ENCODE peak calls at places on chromosomes 11 and 22, in five cellular contexts. Y is keratinocyte, P is H9, W is cardiac muscle cell, A is transverse colon. S is an unnamed sample. For H3K4me1 and H3K27me3, the result is how much of the 10 kb centered on the place peaks cover.

GRCh38 chr11:123357990-123358827 is 71.9 kb upstream of the GRAMD1B start:
- DNase-seq in Y (no peak), P (peak), W (peak), A (peak), S (peak)

GRCh38 chr11:7604331-7604973 is 68.8 kb downstream of the CYB5R2 start:
- DNase-seq in Y (no peak), P (no peak), W (no peak), A (peak), S (no peak)

GRCh38 chr11:82722236-82722635 is 11.4 kb downstream of the FAM181B start:
- DNase-seq in Y (no peak), P (no peak), W (no peak), A (no peak), S (no peak)

GRCh38 chr11:80315263-80315662 is 874.4 kb upstream of the TENM4 start:
- DNase-seq in Y (peak), P (no peak), W (no peak), A (no peak), S (no peak)

GRCh38 chr11:48154162-48154561 is 62.4 kb upstream of the OR4B1 start:
- DNase-seq in Y (no peak), P (no peak), W (no peak), A (no peak), S (no peak)

GRCh38 chr22:20238567-20239062 is 29.5 kb downstream of the RTN4R start:
- DNase-seq in Y (no peak), P (peak), W (peak), A (peak), S (peak)

GRCh38 chr11:122207505-122207904 is 91.5 kb upstream of the BLID start:
- DNase-seq in Y (no peak), P (no peak), W (no peak), A (no peak), S (no peak)

GRCh38 chr11:75413864-75414263 is 14.5 kb downstream of the RPS3 start:
- DNase-seq in Y (no peak), P (no peak), W (no peak), A (no peak), S (no peak)

GRCh38 chr22:34526681-34527080 is 539.3 kb upstream of the ISX start:
- DNase-seq in Y (no peak), P (no peak), W (no peak), A (no peak), S (no peak)

GRCh38 chr22:43228330-43228729 is 41.4 kb upstream of the TTLL12 start:
- DNase-seq in Y (no peak), P (peak), W (peak), A (peak), S (no peak)

GRCh38 chr11:134453441-134453840 is 41.4 kb upstream of the B3GAT1 start:
- DNase-seq in Y (no peak), P (no peak), W (no peak), A (no peak), S (no peak)

GRCh38 chr11:61032824-61033223 is 61.3 kb downstream of the CD6 start:
- DNase-seq in Y (no peak), P (no peak), W (no peak), A (no peak), S (no peak)

GRCh38 chr11:2512431-2513407 is 67.9 kb downstream of the KCNQ1 start:
- DNase-seq in Y (no peak), P (peak), W (no peak), A (peak), S (no peak)

GRCh38 chr11:68776442-68777235 is 25.3 kb upstream of the TESMIN start:
- DNase-seq in Y (no peak), P (no peak), W (no peak), A (no peak), S (no peak)

GRCh38 chr11:1270476-1270875 is 39.0 kb downstream of the TOLLIP start:
- DNase-seq in Y (no peak), P (no peak), W (no peak), A (no peak), S (no peak)

GRCh38 chr22:29308148-29308790 is 1.8 kb downstream of the GAS2L1 start:
- DNase-seq in Y (no peak), P (no peak), W (no peak), A (no peak), S (no peak)

GRCh38 chr11:573146-573759 is 3.0 kb upstream of the PHRF1 start:
- DNase-seq in Y (no peak), P (no peak), W (no peak), A (no peak), S (no peak)

GRCh38 chr11:28963189-28963588 is 855.0 kb downstream of the METTL15 start:
- DNase-seq in Y (no peak), P (no peak), W (no peak), A (no peak), S (no peak)

GRCh38 chr22:22045576-22046335 is 63.2 kb upstream of the TOP3B start:
- DNase-seq in Y (no peak), P (no peak), W (no peak), A (no peak), S (no peak)

GRCh38 chr11:43515090-43515489 is 156.4 kb downstream of the TTC17 start:
- DNase-seq in Y (no peak), P (peak), W (peak), A (no peak), S (no peak)

GRCh38 chr11:134951305-134951700 is 539.3 kb upstream of the B3GAT1 start:
- DNase-seq in Y (no peak), P (no peak), W (no peak), A (no peak), S (no peak)

DNA sequence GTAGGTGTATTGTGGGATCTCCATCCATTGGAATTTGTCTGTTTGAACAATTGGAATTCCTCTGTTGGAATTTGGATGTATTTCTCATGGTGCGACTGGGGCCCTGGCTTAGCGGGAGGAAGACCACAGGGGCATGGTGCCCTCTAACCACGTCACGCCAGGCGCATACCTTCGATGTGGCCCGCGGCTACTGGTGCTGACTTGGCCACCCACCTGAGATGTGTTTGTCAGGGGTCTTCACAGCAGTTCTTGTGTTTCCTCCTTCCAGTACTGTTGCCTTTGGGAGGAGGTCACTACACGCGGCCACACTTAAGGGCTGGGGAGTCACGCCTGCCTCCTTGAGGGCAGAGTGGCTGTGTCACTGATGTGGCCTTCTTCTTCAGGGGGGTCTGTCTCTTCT is 36.6 kb upstream of the GRAMD4 start:
- DNase-seq in Y (no peak), P (peak), W (no peak), A (peak), S (no peak)
- H3K4me1 ChIP-seq in Y (under half), P (under half), W (half or more), A (half or more), S (under half)

GRCh38 chr22:41915035-41915782 is at the start of gene SHISA8:
- DNase-seq in Y (no peak), P (no peak), W (peak), A (peak), S (peak)
- H3K27me3 ChIP-seq in Y (half or more), P (half or more), W (half or more), A (half or more), S (under half)

GRCh38 chr22:50298266-50298637 is 9.2 kb downstream of the PLXNB2 start:
- DNase-seq in Y (no peak), P (no peak), W (no peak), A (no peak), S (no peak)

GRCh38 chr22:50299724-50300619 is 7.5 kb downstream of the PLXNB2 start:
- DNase-seq in Y (no peak), P (peak), W (peak), A (peak), S (no peak)

GRCh38 chr22:50296658-50297490 is 10.6 kb downstream of the PLXNB2 start:
- DNase-seq in Y (no peak), P (no peak), W (no peak), A (no peak), S (no peak)

GRCh38 chr22:50298937-50299656 is 8.3 kb downstream of the PLXNB2 start:
- DNase-seq in Y (no peak), P (no peak), W (no peak), A (no peak), S (no peak)

DNA sequence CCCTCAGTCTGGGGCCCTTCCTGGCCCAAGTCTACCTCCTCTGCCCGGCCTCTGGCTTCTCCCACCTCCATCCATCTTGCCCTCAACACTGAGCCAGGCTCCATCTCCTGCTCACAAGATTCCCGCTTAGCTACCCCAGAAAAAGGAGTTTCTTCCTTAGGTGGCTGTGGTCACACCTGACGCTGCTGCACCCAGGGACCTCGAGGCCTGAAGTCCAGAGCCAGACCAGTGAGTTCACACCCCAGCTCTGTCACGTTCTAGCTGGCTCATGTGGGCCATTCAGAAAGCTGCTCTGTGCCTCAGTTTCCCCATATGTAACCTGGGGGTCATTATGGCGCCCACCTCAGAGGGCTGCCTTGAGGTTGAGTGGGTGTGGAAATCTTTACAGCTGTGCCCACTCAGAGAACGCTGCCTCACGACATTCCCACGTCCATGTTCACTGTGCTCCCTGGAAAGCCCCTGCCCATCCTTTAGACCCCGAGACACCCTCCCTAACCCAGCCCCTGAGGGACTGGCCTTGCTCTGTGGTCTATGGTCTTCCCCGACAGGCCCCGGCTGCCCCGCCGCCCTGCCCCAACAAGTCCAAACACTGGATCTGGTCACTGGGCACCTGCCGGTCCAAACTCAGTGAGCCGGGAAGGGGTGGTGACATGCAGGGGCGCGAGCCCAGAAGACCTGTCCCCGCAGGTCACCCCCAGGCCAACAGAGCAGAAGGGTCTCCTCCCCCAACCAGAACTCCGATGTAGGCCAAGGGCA is 9.8 kb downstream of the PLXNB2 start:
- DNase-seq in Y (no peak), P (no peak), W (no peak), A (no peak), S (no peak)
- H3K27ac ChIP-seq in Y (no peak), P (no peak), W (no peak), A (peak), S (no peak)

GRCh38 chr11:96288915-96289314 is 54.1 kb downstream of the MAML2 start:
- DNase-seq in Y (no peak), P (no peak), W (no peak), A (no peak), S (no peak)
- H3K4me1 ChIP-seq in Y (under half), P (under half), W (under half), A (under half), S (under half)

GRCh38 chr11:120207517-120207916 is 3.3 kb upstream of the OAF start:
- DNase-seq in Y (no peak), P (no peak), W (no peak), A (no peak), S (no peak)

GRCh38 chr11:120205596-120206161 is 5.2 kb upstream of the OAF start:
- DNase-seq in Y (no peak), P (no peak), W (no peak), A (no peak), S (no peak)

GRCh38 chr11:120209750-120210650 is 832 bp upstream of the OAF start:
- DNase-seq in Y (no peak), P (no peak), W (no peak), A (no peak), S (no peak)

GRCh38 chr11:120208777-120209176 is 2.1 kb upstream of the OAF start:
- DNase-seq in Y (no peak), P (no peak), W (no peak), A (peak), S (no peak)

DNA sequence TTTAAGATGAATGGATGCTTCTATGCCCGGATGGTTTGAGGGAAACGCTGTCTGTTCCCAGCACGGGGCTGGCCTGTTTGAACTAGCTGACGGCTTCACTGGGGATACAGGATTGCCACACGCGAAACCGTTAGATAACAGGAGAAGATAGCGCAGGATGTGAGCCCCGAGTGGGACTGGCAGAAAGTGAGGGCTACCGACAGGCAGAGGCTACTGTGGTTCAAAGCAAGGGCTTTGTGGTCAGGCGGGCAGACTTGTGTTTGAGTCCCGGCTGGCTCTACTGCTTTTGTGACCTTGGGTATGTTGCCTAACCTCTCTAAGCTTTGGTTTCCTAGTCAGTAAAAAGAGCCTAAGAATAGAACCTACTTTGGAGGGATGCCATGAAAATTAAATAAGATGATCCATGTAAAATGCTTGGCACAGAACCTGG is 2.8 kb upstream of the OAF start:
- DNase-seq in Y (no peak), P (no peak), W (no peak), A (no peak), S (no peak)
- H3K27me3 ChIP-seq in Y (under half), P (half or more), W (half or more), A (under half), S (under half)

DNA sequence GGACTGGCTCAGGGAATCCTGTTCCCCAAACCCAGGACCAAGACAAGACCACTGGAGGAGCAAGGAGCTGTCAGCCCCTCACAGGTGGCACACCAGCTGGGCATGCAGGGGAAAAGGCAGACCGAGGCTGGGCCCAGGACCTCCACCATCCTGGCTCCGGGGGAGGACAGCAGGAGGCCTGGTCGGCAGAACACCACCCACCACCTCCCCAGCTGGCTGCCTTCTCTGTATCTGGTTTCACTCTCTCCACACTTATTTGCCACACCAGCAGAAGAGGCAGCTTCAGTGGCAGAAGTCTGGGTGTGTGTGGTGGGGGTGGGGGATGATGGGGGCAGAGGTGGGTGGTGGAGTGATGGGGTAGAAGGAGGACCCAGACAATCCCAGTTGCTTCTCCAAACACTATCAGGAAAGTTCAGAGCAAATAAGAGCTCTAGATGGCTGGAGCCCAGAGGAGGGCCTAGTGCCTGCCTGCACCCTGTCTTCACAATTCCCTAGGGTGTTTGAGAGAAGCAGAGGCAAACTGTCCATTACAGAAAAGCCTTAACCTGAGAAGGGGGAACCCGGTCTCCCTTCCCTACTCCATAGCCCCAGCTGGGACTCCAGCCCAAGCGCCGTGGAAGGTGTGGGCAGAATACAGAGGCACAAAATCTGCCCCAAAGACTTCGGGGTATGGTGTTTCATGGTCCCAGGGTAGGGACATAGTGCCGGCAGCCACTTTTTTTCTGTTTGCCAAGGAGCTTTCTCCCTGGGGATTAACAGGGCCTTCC is 52.0 kb upstream of the CDON start:
- DNase-seq in Y (no peak), P (no peak), W (no peak), A (no peak), S (no peak)
- H3K27ac ChIP-seq in Y (no peak), P (no peak), W (no peak), A (peak), S (no peak)

GRCh38 chr11:65108469-65109123 is 3.1 kb upstream of the TM7SF2 start:
- DNase-seq in Y (no peak), P (peak), W (no peak), A (no peak), S (no peak)

GRCh38 chr11:65107078-65107477 is 4.6 kb upstream of the TM7SF2 start:
- DNase-seq in Y (no peak), P (no peak), W (no peak), A (no peak), S (no peak)

GRCh38 chr11:65109231-65110198 is 2.2 kb upstream of the TM7SF2 start:
- DNase-seq in Y (no peak), P (no peak), W (no peak), A (no peak), S (no peak)

GRCh38 chr11:65110354-65110861 is 1.3 kb upstream of the TM7SF2 start:
- DNase-seq in Y (no peak), P (peak), W (peak), A (peak), S (peak)

GRCh38 chr11:65107751-65108468 is 3.8 kb upstream of the TM7SF2 start:
- DNase-seq in Y (no peak), P (peak), W (no peak), A (no peak), S (no peak)
- H3K4me1 ChIP-seq in Y (under half), P (under half), W (under half), A (under half), S (under half)

GRCh38 chr11:120385690-120386089 is 49.5 kb downstream of the ARHGEF12 start:
- DNase-seq in Y (no peak), P (no peak), W (no peak), A (no peak), S (no peak)
- H3K27me3 ChIP-seq in Y (under half), P (under half), W (under half), A (under half), S (under half)

S was measured in CD8-positive, alpha-beta memory T cell.